ENCODE peak calls at places on chromosomes 1 and 21, in five cellular contexts. O, L, K, Q and Y are unnamed samples.

GRCh38 chr21:38376235-38376634 is 119.4 kb downstream of the KCNJ15 start:
- DNase-seq in L (no peak), Q (no peak), O (no peak), K (no peak), Y (no peak)

GRCh38 chr1:116508090-116508983 is 62.5 kb downstream of the CD58 start:
- DNase-seq in Q (no peak), K (peak; percentile 88), L (no peak), O (no peak), Y (no peak)

GRCh38 chr1:168266644-168267186 is 14.0 kb upstream of the TBX19 start:
- DNase-seq in O (no peak), L (no peak), Q (no peak), K (peak; percentile 81), Y (no peak)

GRCh38 chr1:162011337-162012012 is 12.2 kb downstream of the OLFML2B start:
- DNase-seq in K (no peak), O (no peak), L (no peak), Q (no peak), Y (no peak)

GRCh38 chr1:14519976-14520375 is 78.5 kb upstream of the KAZN start:
- DNase-seq in K (peak; percentile 62), O (peak; percentile 40), L (no peak), Q (no peak), Y (no peak)

GRCh38 chr1:247942624-247943023 is 6.0 kb upstream of the OR2L8 start:
- DNase-seq in O (no peak), L (no peak), Q (no peak), K (no peak), Y (no peak)

GRCh38 chr1:177282976-177283375 is 112.2 kb downstream of the BRINP2 start:
- DNase-seq in O (no peak), Q (no peak), L (peak; percentile 90), K (peak; percentile 50), Y (no peak)

GRCh38 chr1:167489581-167490340 is 28.6 kb downstream of the CD247 start:
- DNase-seq in K (no peak), O (no peak), L (no peak), Q (no peak), Y (no peak)

GRCh38 chr1:228074954-228075730 is 7.4 kb upstream of the ARF1 start:
- DNase-seq in Q (no peak), L (no peak), O (no peak), K (no peak), Y (no peak)

GRCh38 chr1:91557039-91557690 is 56.5 kb downstream of the CDC7 start:
- DNase-seq in K (no peak), O (peak; percentile 30), Q (no peak), L (no peak), Y (no peak)

GRCh38 chr1:110605901-110606783 is at the start of gene KCNA2:
- DNase-seq in K (no peak), O (no peak), Q (peak; percentile 55), L (no peak), Y (no peak)

GRCh38 chr1:113694910-113695309 is 64.4 kb downstream of the PHTF1 start:
- DNase-seq in Q (no peak), L (no peak), K (no peak), O (no peak), Y (no peak)

GRCh38 chr1:59986736-59987310 is 60.2 kb upstream of the CYP2J2 start:
- DNase-seq in L (no peak), K (no peak), O (no peak), Q (no peak), Y (no peak)

GRCh38 chr1:212229654-212230053 is 55.6 kb upstream of the PPP2R5A start:
- DNase-seq in O (peak; percentile 85), Q (peak; percentile 48), K (peak; percentile 50), L (peak; percentile 46), Y (no peak)

GRCh38 chr1:110872745-110873435 is at the start of gene CD53:
- DNase-seq in O (no peak), L (no peak), K (no peak), Q (no peak), Y (peak; percentile 78)

GRCh38 chr1:46180082-46180616 is 3.9 kb upstream of the P3R3URF start:
- DNase-seq in Q (peak; percentile 71), L (peak; percentile 85), K (peak; percentile 72), O (no peak), Y (no peak)

GRCh38 chr1:179816196-179816960 is 61.2 kb downstream of the TOR1AIP2 start:
- DNase-seq in Q (peak; percentile 40), O (peak; percentile 21), L (no peak), K (no peak), Y (no peak)

GRCh38 chr21:45948576-45949141 is 32.9 kb upstream of the COL6A1 start:
- DNase-seq in L (no peak), K (no peak), Q (no peak), O (no peak), Y (no peak)

GRCh38 chr1:8120693-8121260 is 94.7 kb upstream of the ERRFI1 start:
- DNase-seq in Q (no peak), L (peak; percentile 77), O (peak; percentile 34), K (peak; percentile 36), Y (peak; percentile 23)

GRCh38 chr21:16573581-16573980 is 843.8 kb downstream of the USP25 start:
- DNase-seq in O (peak; percentile 76), Q (no peak), K (no peak), L (no peak), Y (no peak)

GRCh38 chr21:20720623-20721022 is 277.6 kb upstream of the NCAM2 start:
- DNase-seq in L (no peak), Q (no peak), K (peak; percentile 63), O (no peak), Y (no peak)

GRCh38 chr1:21313146-21313885 is 23.1 kb upstream of the ECE1 start:
- DNase-seq in K (no peak), O (peak; percentile 88), L (no peak), Q (no peak), Y (no peak)

GRCh38 chr1:208213786-208214185 is 30.4 kb downstream of the PLXNA2 start:
- DNase-seq in K (no peak), Q (no peak), L (peak; percentile 33), O (no peak), Y (no peak)

GRCh38 chr1:20321573-20321972 is 30.9 kb downstream of the VWA5B1 start:
- DNase-seq in K (no peak), Q (no peak), L (no peak), O (no peak), Y (no peak)

GRCh38 chr1:235898126-235898525 is 31.4 kb upstream of the LYST start:
- DNase-seq in O (no peak), K (peak; percentile 30), Q (no peak), L (peak; percentile 38), Y (no peak)

GRCh38 chr1:57278558-57278957 is 145.3 kb downstream of the DAB1 start:
- DNase-seq in Q (no peak), L (no peak), K (no peak), O (no peak), Y (no peak)

GRCh38 chr1:92940541-92940940 is 20.7 kb downstream of the DIPK1A start:
- DNase-seq in K (peak; percentile 48), O (peak; percentile 75), L (peak; percentile 51), Q (no peak), Y (no peak)

GRCh38 chr1:170483041-170483440 is 48.9 kb upstream of the GORAB start:
- DNase-seq in L (no peak), O (no peak), Q (no peak), K (no peak), Y (no peak)

GRCh38 chr1:53467391-53467790 is 8.2 kb downstream of the DMRTB1 start:
- DNase-seq in K (no peak), L (no peak), O (no peak), Q (no peak), Y (no peak)

GRCh38 chr21:34801519-34802132 is 132.8 kb downstream of the CLIC6 start:
- DNase-seq in L (no peak), K (peak; percentile 30), Q (peak; percentile 38), O (no peak), Y (no peak)

GRCh38 chr1:100249155-100249536 is 488 bp downstream of the DBT start:
- DNase-seq in L (no peak), K (no peak), Q (peak; percentile 12), O (no peak), Y (no peak)

GRCh38 chr21:44710294-44710665 is 1.1 kb downstream of the TSPEAR start:
- DNase-seq in K (no peak), L (no peak), O (no peak), Q (no peak), Y (no peak)

GRCh38 chr1:201656670-201657032 is 117.7 kb downstream of the NAV1 start:
- DNase-seq in O (peak; percentile 74), K (no peak), L (no peak), Q (peak; percentile 74), Y (no peak)

GRCh38 chr1:2388004-2388913 is 3.1 kb downstream of the MORN1 start:
- DNase-seq in O (no peak), L (no peak), Q (no peak), K (no peak), Y (no peak)

GRCh38 chr1:178541829-178542553 is 29.1 kb downstream of the TEX35 start:
- DNase-seq in K (peak; percentile 27), Q (peak; percentile 83), L (peak; percentile 9), O (no peak), Y (no peak)

GRCh38 chr1:248924696-248925532 is 18.9 kb downstream of the PGBD2 start:
- DNase-seq in O (peak; percentile 39), L (peak; percentile 43), K (peak; percentile 77), Q (peak; percentile 58), Y (peak; percentile 33)

GRCh38 chr1:13725714-13726175 is 25.8 kb downstream of the PRDM2 start:
- DNase-seq in O (peak; percentile 25), L (peak; percentile 34), K (peak; percentile 60), Q (peak; percentile 58), Y (no peak)

GRCh38 chr1:94757931-94758330 is 62.2 kb upstream of the SLC44A3 start:
- DNase-seq in Q (no peak), K (no peak), O (no peak), L (no peak), Y (no peak)

GRCh38 chr1:54814148-54814498 is 13.0 kb upstream of the TTC22 start:
- DNase-seq in O (no peak), K (no peak), Q (peak; percentile 3), L (no peak), Y (no peak)
- H3K4me2 ChIP-seq in O (no peak overlapping the region), K (no peak overlapping the region), Q (no peak overlapping the region), L (no peak overlapping the region), Y (peak overlapping the region; percentile 26)

DNA sequence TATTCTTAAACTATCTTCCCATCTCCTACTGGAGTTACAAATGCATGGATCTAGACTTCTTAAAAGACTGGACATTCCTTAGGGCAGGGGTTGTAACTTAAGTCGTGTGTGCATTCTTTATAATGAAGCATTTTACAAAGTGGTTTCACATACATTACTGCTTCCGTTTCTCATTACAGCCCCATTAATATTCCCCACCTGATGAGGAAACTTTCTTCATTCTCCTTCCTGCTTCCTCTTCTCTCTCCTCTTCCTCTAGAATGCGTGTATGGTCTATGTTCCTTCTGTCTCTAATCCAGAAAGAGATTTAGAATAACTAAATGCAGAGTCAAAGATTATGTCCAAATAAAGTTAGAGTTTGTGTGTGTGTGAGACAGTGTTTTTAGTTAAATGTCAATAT is 1.8 kb upstream of the CAP1 start:
- DNase-seq in O (no peak), K (no peak), L (no peak), Q (no peak), Y (no peak)
- H3K4me2 ChIP-seq in O (no peak overlapping the region), K (no peak overlapping the region), L (peak overlapping the region; percentile 92), Q (peak overlapping the region; percentile 86), Y (peak overlapping the region; percentile 79)

GRCh38 chr1:79193211-79194079 is 186.9 kb upstream of the ADGRL4 start:
- DNase-seq in K (peak; percentile 84), Q (no peak), L (peak; percentile 74), O (peak; percentile 74), Y (peak; percentile 41)
- H3K4me2 ChIP-seq in K (peak overlapping the region; percentile 84), Q (no peak overlapping the region), L (peak overlapping the region; percentile 62), O (peak overlapping the region; percentile 74), Y (no peak overlapping the region)

GRCh38 chr21:42356036-42356435 is 5.2 kb upstream of the TFF2 start:
- DNase-seq in Q (no peak), L (no peak), K (no peak), O (no peak), Y (no peak)
- H3K4me2 ChIP-seq in Q (no peak overlapping the region), L (no peak overlapping the region), K (no peak overlapping the region), O (no peak overlapping the region), Y (no peak overlapping the region)